ENCODE peak calls at places on chromosome 13, in eight cellular contexts. One of them, this sample, is unnamed.

GRCh38 chr13:25752957-25753540 is 298.8 kb downstream of the SHISA2 start:
- DNase-seq in ureter: peak
- DNase-seq in dorsolateral prefrontal cortex: no peak
- DNase-seq in T-helper 1 cell: no peak
- DNase-seq in stomach: peak
- DNase-seq in memory B cell: no peak
- DNase-seq in mucosa of descending colon: peak
- DNase-seq in BJ: peak
- DNase-seq in this sample: no peak

GRCh38 chr13:25276748-25277147 is 10.5 kb downstream of the MTMR6 start:
- DNase-seq in mucosa of descending colon: no peak
- DNase-seq in ureter: no peak
- DNase-seq in memory B cell: no peak
- DNase-seq in dorsolateral prefrontal cortex: no peak
- DNase-seq in BJ: no peak
- DNase-seq in T-helper 1 cell: no peak
- DNase-seq in stomach: no peak
- DNase-seq in this sample: no peak

GRCh38 chr13:40471911-40472310 is 194.5 kb downstream of the FOXO1 start:
- DNase-seq in T-helper 1 cell: no peak
- DNase-seq in ureter: no peak
- DNase-seq in stomach: no peak
- DNase-seq in memory B cell: no peak
- DNase-seq in mucosa of descending colon: no peak
- DNase-seq in BJ: no peak
- DNase-seq in dorsolateral prefrontal cortex: no peak
- DNase-seq in this sample: no peak

GRCh38 chr13:38008636-38009035 is 139.1 kb upstream of the TRPC4 start:
- DNase-seq in BJ: no peak
- DNase-seq in mucosa of descending colon: peak
- DNase-seq in T-helper 1 cell: no peak
- DNase-seq in stomach: no peak
- DNase-seq in dorsolateral prefrontal cortex: no peak
- DNase-seq in ureter: no peak
- DNase-seq in memory B cell: no peak
- DNase-seq in this sample: no peak

GRCh38 chr13:83281666-83282065 is 600.6 kb downstream of the SLITRK1 start:
- DNase-seq in T-helper 1 cell: no peak
- DNase-seq in stomach: no peak
- DNase-seq in dorsolateral prefrontal cortex: no peak
- DNase-seq in mucosa of descending colon: no peak
- DNase-seq in BJ: no peak
- DNase-seq in ureter: no peak
- DNase-seq in memory B cell: no peak
- DNase-seq in this sample: no peak

GRCh38 chr13:29758591-29759114 is 91.8 kb downstream of the UBL3 start:
- DNase-seq in memory B cell: peak
- DNase-seq in stomach: peak
- DNase-seq in dorsolateral prefrontal cortex: no peak
- DNase-seq in mucosa of descending colon: peak
- DNase-seq in BJ: no peak
- DNase-seq in ureter: no peak
- DNase-seq in T-helper 1 cell: peak
- DNase-seq in this sample: no peak

GRCh38 chr13:75715598-75716523 is 79.7 kb downstream of the LMO7 start:
- DNase-seq in BJ: no peak
- DNase-seq in ureter: no peak
- DNase-seq in memory B cell: no peak
- DNase-seq in dorsolateral prefrontal cortex: no peak
- DNase-seq in stomach: no peak
- DNase-seq in T-helper 1 cell: no peak
- DNase-seq in mucosa of descending colon: no peak
- DNase-seq in this sample: no peak

GRCh38 chr13:112768795-112769411 is 79.1 kb downstream of the ATP11A start:
- DNase-seq in T-helper 1 cell: peak
- DNase-seq in ureter: no peak
- DNase-seq in dorsolateral prefrontal cortex: no peak
- DNase-seq in mucosa of descending colon: no peak
- DNase-seq in memory B cell: no peak
- DNase-seq in BJ: no peak
- DNase-seq in stomach: peak
- DNase-seq in this sample: no peak

GRCh38 chr13:25901460-25902376 is 150.1 kb downstream of the SHISA2 start:
- DNase-seq in memory B cell: no peak
- DNase-seq in T-helper 1 cell: no peak
- DNase-seq in ureter: no peak
- DNase-seq in stomach: no peak
- DNase-seq in BJ: no peak
- DNase-seq in mucosa of descending colon: no peak
- DNase-seq in dorsolateral prefrontal cortex: no peak
- DNase-seq in this sample: no peak

GRCh38 chr13:27182844-27183497 is 11.4 kb upstream of the USP12 start:
- DNase-seq in dorsolateral prefrontal cortex: no peak
- DNase-seq in BJ: peak
- DNase-seq in mucosa of descending colon: peak
- DNase-seq in T-helper 1 cell: no peak
- DNase-seq in stomach: peak
- DNase-seq in ureter: peak
- DNase-seq in memory B cell: no peak
- DNase-seq in this sample: no peak

GRCh38 chr13:49669735-49670309 is 21.5 kb downstream of the EBPL start:
- DNase-seq in stomach: peak
- DNase-seq in dorsolateral prefrontal cortex: peak
- DNase-seq in BJ: no peak
- DNase-seq in memory B cell: no peak
- DNase-seq in T-helper 1 cell: no peak
- DNase-seq in mucosa of descending colon: peak
- DNase-seq in ureter: no peak
- DNase-seq in this sample: peak

GRCh38 chr13:93183302-93183701 is 43.3 kb upstream of the GPC6 start:
- DNase-seq in dorsolateral prefrontal cortex: no peak
- DNase-seq in T-helper 1 cell: no peak
- DNase-seq in stomach: no peak
- DNase-seq in memory B cell: no peak
- DNase-seq in ureter: no peak
- DNase-seq in mucosa of descending colon: no peak
- DNase-seq in BJ: no peak
- DNase-seq in this sample: no peak

GRCh38 chr13:89382986-89383385 is 1711.8 kb downstream of the SLITRK5 start:
- DNase-seq in dorsolateral prefrontal cortex: no peak
- DNase-seq in mucosa of descending colon: no peak
- DNase-seq in BJ: no peak
- DNase-seq in T-helper 1 cell: no peak
- DNase-seq in stomach: no peak
- DNase-seq in memory B cell: no peak
- DNase-seq in ureter: no peak
- DNase-seq in this sample: no peak

GRCh38 chr13:35920816-35921215 is 210.4 kb downstream of the DCLK1 start:
- DNase-seq in BJ: no peak
- DNase-seq in memory B cell: no peak
- DNase-seq in stomach: no peak
- DNase-seq in mucosa of descending colon: no peak
- DNase-seq in ureter: no peak
- DNase-seq in dorsolateral prefrontal cortex: no peak
- DNase-seq in T-helper 1 cell: no peak
- DNase-seq in this sample: no peak

GRCh38 chr13:77678691-77679090 is 18.8 kb upstream of the SLAIN1 start:
- DNase-seq in mucosa of descending colon: no peak
- DNase-seq in ureter: no peak
- DNase-seq in T-helper 1 cell: no peak
- DNase-seq in dorsolateral prefrontal cortex: no peak
- DNase-seq in stomach: no peak
- DNase-seq in BJ: no peak
- DNase-seq in memory B cell: no peak
- DNase-seq in this sample: no peak

GRCh38 chr13:41562083-41562482 is 104.7 kb downstream of the RGCC start:
- DNase-seq in ureter: peak
- DNase-seq in stomach: no peak
- DNase-seq in T-helper 1 cell: no peak
- DNase-seq in memory B cell: no peak
- DNase-seq in mucosa of descending colon: peak
- DNase-seq in dorsolateral prefrontal cortex: peak
- DNase-seq in BJ: no peak
- DNase-seq in this sample: peak

GRCh38 chr13:90968510-90968909 is 379.0 kb upstream of the MIR17HG start:
- DNase-seq in T-helper 1 cell: no peak
- DNase-seq in mucosa of descending colon: no peak
- DNase-seq in ureter: no peak
- DNase-seq in BJ: no peak
- DNase-seq in memory B cell: no peak
- DNase-seq in stomach: no peak
- DNase-seq in dorsolateral prefrontal cortex: no peak
- DNase-seq in this sample: no peak

GRCh38 chr13:103839460-103839859 is 773.2 kb upstream of the SLC10A2 start:
- DNase-seq in T-helper 1 cell: no peak
- DNase-seq in ureter: no peak
- DNase-seq in memory B cell: no peak
- DNase-seq in BJ: no peak
- DNase-seq in stomach: no peak
- DNase-seq in dorsolateral prefrontal cortex: no peak
- DNase-seq in mucosa of descending colon: no peak
- DNase-seq in this sample: no peak

GRCh38 chr13:98909016-98909415 is 68.8 kb downstream of the DOCK9 start:
- DNase-seq in ureter: no peak
- DNase-seq in stomach: no peak
- DNase-seq in BJ: no peak
- DNase-seq in mucosa of descending colon: no peak
- DNase-seq in T-helper 1 cell: no peak
- DNase-seq in memory B cell: no peak
- DNase-seq in dorsolateral prefrontal cortex: no peak
- DNase-seq in this sample: no peak

GRCh38 chr13:102726430-102726829 is 31.6 kb upstream of the METTL21C start:
- DNase-seq in dorsolateral prefrontal cortex: no peak
- DNase-seq in BJ: no peak
- DNase-seq in ureter: no peak
- DNase-seq in mucosa of descending colon: peak
- DNase-seq in memory B cell: no peak
- DNase-seq in stomach: no peak
- DNase-seq in T-helper 1 cell: no peak
- DNase-seq in this sample: no peak

GRCh38 chr13:114140909-114141255 is 8.5 kb upstream of the RASA3 start:
- DNase-seq in T-helper 1 cell: peak
- DNase-seq in stomach: no peak
- DNase-seq in BJ: no peak
- DNase-seq in mucosa of descending colon: no peak
- DNase-seq in dorsolateral prefrontal cortex: no peak
- DNase-seq in ureter: no peak
- DNase-seq in memory B cell: peak
- DNase-seq in this sample: no peak

GRCh38 chr13:92719868-92720267 is 506.7 kb upstream of the GPC6 start:
- DNase-seq in memory B cell: no peak
- DNase-seq in stomach: no peak
- DNase-seq in T-helper 1 cell: no peak
- DNase-seq in mucosa of descending colon: no peak
- DNase-seq in BJ: no peak
- DNase-seq in dorsolateral prefrontal cortex: no peak
- DNase-seq in ureter: no peak
- DNase-seq in this sample: no peak

GRCh38 chr13:54949735-54950134 is 1921.1 kb downstream of the OLFM4 start:
- DNase-seq in dorsolateral prefrontal cortex: no peak
- DNase-seq in T-helper 1 cell: no peak
- DNase-seq in stomach: no peak
- DNase-seq in mucosa of descending colon: no peak
- DNase-seq in ureter: no peak
- DNase-seq in BJ: no peak
- DNase-seq in memory B cell: no peak
- DNase-seq in this sample: no peak

GRCh38 chr13:28489536-28489935 is 5.4 kb downstream of the FLT1 start:
- DNase-seq in T-helper 1 cell: no peak
- DNase-seq in mucosa of descending colon: no peak
- DNase-seq in memory B cell: no peak
- DNase-seq in BJ: peak
- DNase-seq in ureter: no peak
- DNase-seq in stomach: no peak
- DNase-seq in dorsolateral prefrontal cortex: no peak
- DNase-seq in this sample: no peak